ENCODE peak calls at places on chromosomes 13 and 19, in five cellular contexts. J is H1, V is K562, O is GM12878, N is HCT116. X is an unnamed sample.
A peak's percentile ranks its signal among the peaks of the same experiment; 100 is the strongest.

GRCh38 chr19:30071871-30072270 is 129.8 kb downstream of the URI1 start:
- DNase-seq in N (no peak), O (no peak), V (no peak), J (no peak), X (no peak)

GRCh38 chr13:33072282-33072681 is 56.1 kb downstream of the KL start:
- DNase-seq in N (no peak), J (no peak), V (no peak), O (no peak), X (no peak)

GRCh38 chr13:63774133-63774532 is 2358.5 kb upstream of the PCDH20 start:
- DNase-seq in J (no peak), O (no peak), V (no peak), N (no peak), X (no peak)

GRCh38 chr19:48061401-48062344 is 17.8 kb upstream of the CABP5 start:
- DNase-seq in J (peak; percentile 9), N (no peak), V (no peak), O (no peak), X (no peak)

GRCh38 chr19:14369399-14370168 is 11.7 kb upstream of the ADGRE5 start:
- DNase-seq in J (no peak), V (peak; percentile 31), N (no peak), O (no peak), X (no peak)

GRCh38 chr19:57830071-57830602 is at the start of gene ZNF587B:
- DNase-seq in N (peak; percentile 36), J (peak; percentile 77), O (no peak), V (peak; percentile 32), X (peak; percentile 47)

GRCh38 chr19:29672933-29673336 is 7.7 kb downstream of the PLEKHF1 start:
- DNase-seq in J (no peak), O (peak; percentile 69), V (no peak), N (no peak), X (no peak)

GRCh38 chr13:96734499-96734898 is 259.8 kb downstream of the OXGR1 start:
- DNase-seq in V (no peak), J (no peak), N (no peak), O (no peak), X (no peak)

GRCh38 chr13:47896111-47896510 is 105.0 kb downstream of the SUCLA2 start:
- DNase-seq in J (no peak), N (no peak), O (no peak), V (no peak), X (no peak)

GRCh38 chr13:36709136-36709895 is 35.5 kb downstream of the SERTM1 start:
- DNase-seq in V (no peak), J (no peak), N (no peak), O (no peak), X (no peak)

GRCh38 chr19:39194832-39195542 is 1.8 kb upstream of the NCCRP1 start:
- DNase-seq in O (no peak), N (no peak), V (no peak), J (no peak), X (no peak)

GRCh38 chr19:10510301-10510802 is 6.9 kb downstream of the S1PR5 start:
- DNase-seq in N (no peak), V (peak; percentile 70), J (no peak), O (no peak), X (peak; percentile 25)

GRCh38 chr19:13018037-13018914 is 23.0 kb downstream of the NFIX start:
- DNase-seq in J (no peak), O (no peak), V (peak; percentile 50), N (no peak), X (no peak)

GRCh38 chr19:18021121-18021755 is 13.3 kb downstream of the ARRDC2 start:
- DNase-seq in N (no peak), V (peak; percentile 79), O (no peak), J (no peak), X (no peak)

GRCh38 chr19:17156296-17156946 is 58.7 kb upstream of the USE1 start:
- DNase-seq in N (no peak), O (no peak), J (no peak), V (no peak), X (no peak)

GRCh38 chr13:51826606-51827005 is 18.4 kb downstream of the TMEM272 start:
- DNase-seq in J (no peak), O (no peak), V (no peak), N (no peak), X (no peak)

GRCh38 chr19:4909172-4909896 is at the start of gene UHRF1:
- DNase-seq in V (peak; percentile 94), J (no peak), O (no peak), N (no peak), X (peak; percentile 58)

GRCh38 chr19:18501832-18502231 is 20.0 kb downstream of the ELL start:
- DNase-seq in N (no peak), J (no peak), V (no peak), O (no peak), X (no peak)

GRCh38 chr13:101450749-101451130 is 1.7 kb upstream of the ITGBL1 start:
- DNase-seq in O (no peak), J (no peak), N (no peak), V (no peak), X (no peak)

GRCh38 chr13:99051768-99052455 is 74.0 kb upstream of the DOCK9 start:
- DNase-seq in V (no peak), O (no peak), J (no peak), N (no peak), X (no peak)

GRCh38 chr13:108902557-108903155 is 273.2 kb downstream of the MYO16 start:
- DNase-seq in O (no peak), V (no peak), N (no peak), J (no peak), X (no peak)

GRCh38 chr19:17073869-17074627 is 1.2 kb downstream of the HAUS8 start:
- DNase-seq in V (peak; percentile 43), O (no peak), J (no peak), N (no peak), X (no peak)

GRCh38 chr19:22622901-22623840 is 11.0 kb upstream of the ZNF492 start:
- DNase-seq in V (no peak), J (no peak), N (no peak), O (no peak), X (no peak)

GRCh38 chr19:18046066-18046718 is 38.2 kb downstream of the ARRDC2 start:
- DNase-seq in V (peak; percentile 42), O (no peak), N (peak; percentile 37), J (no peak), X (peak; percentile 31)

GRCh38 chr19:16386619-16387240 is 62.1 kb downstream of the KLF2 start:
- DNase-seq in O (no peak), N (peak; percentile 27), V (peak; percentile 66), J (peak; percentile 25), X (peak; percentile 32)

GRCh38 chr13:49560270-49561063 is 24.9 kb downstream of the RCBTB1 start:
- DNase-seq in N (no peak), V (no peak), O (no peak), J (no peak), X (peak; percentile 68)

GRCh38 chr13:93116809-93117208 is 109.8 kb upstream of the GPC6 start:
- DNase-seq in N (no peak), V (no peak), O (no peak), J (no peak), X (peak; percentile 4)

GRCh38 chr13:45627656-45628055 is 12.1 kb upstream of the ERICH6B start:
- DNase-seq in N (no peak), J (no peak), O (no peak), V (no peak), X (no peak)

GRCh38 chr13:45628094-45628493 is 12.6 kb upstream of the ERICH6B start:
- DNase-seq in O (no peak), J (no peak), N (no peak), V (no peak), X (no peak)

GRCh38 chr13:45626731-45627374 is 11.3 kb upstream of the ERICH6B start:
- DNase-seq in V (no peak), N (no peak), J (no peak), O (no peak), X (no peak)

DNA sequence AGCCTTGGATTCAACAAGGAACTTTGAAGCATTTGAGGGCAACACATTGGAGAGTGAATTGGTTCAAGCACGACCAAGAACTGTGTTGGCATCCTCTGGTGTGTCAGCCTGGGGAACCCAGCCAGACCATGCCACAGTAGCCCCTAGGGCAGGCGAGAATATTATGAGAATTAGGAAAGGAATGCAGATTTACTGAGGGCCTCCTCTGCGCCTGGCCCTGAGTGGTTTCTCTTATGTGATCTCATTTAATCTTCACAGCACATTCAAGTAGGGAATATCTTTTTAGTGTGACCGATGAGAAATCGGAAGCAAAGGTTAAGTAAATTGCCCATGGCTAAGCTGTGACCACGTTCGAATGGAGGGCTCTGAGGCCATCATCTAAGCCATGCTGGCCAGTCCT is 15.3 kb upstream of the ERICH6B start:
- DNase-seq in V (no peak), O (no peak), N (no peak), J (no peak), X (no peak)
- TF ChIP-seq JUND in V (no peak), O (no peak), N (no peak), J (no peak), X (no peak)

DNA sequence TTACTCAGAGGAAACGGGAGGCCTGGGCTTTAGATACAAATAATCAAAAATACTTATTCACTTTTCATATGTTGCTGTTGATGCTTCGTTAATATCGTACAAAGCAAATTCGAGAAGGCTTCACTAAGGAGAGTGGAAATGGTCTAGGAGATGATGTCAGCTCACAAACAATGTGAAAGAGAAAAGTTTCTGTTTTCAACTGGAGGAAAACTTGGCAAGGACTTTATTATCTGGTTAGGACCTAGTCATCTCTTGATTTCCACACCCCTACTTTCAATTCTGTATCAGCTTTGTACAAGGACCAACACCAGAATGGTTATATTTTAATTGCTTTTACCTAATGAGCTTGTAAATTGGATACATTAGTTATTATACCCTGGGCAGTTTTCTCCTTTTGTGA is 88.0 kb downstream of the SLC10A2 start:
- DNase-seq in N (no peak), O (no peak), J (no peak), V (no peak), X (no peak)
- TF ChIP-seq ATF3 in N (no peak), O (no peak), J (no peak), V (no peak), X (no peak)

DNA sequence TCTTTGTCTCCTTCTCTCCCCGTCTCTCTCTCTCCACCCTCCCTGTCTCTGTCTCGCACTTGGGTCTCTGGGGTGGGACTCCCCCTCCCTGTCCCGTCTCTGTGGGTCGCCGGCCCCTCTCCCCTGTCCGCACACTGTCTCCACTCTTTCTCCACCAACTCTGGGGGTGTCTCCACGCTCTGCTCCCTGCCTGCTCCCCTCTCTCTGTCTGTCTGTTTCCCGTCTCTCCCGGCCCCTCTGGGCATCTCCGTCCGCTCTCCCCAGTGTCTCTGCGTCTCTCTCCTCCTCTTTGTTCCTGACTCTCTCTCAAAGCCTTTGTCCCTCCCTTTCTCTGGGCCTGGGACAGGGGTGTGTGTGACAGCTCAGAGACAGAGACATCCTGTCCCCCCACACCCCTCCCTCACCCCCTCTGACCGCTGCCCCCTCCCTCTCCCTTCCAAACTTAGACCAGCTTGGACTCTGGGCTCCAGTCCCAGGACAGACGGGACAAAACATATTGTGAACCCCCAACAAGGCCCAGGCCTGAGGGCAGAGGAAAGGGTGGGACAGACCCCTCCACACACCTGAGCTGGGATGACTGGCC is 661 bp upstream of the SBK3 start:
- DNase-seq in J (no peak), O (no peak), N (no peak), V (no peak), X (peak; percentile 28)
- TF ChIP-seq JUND in J (no peak), O (no peak), N (no peak), V (no peak), X (no peak)

DNA sequence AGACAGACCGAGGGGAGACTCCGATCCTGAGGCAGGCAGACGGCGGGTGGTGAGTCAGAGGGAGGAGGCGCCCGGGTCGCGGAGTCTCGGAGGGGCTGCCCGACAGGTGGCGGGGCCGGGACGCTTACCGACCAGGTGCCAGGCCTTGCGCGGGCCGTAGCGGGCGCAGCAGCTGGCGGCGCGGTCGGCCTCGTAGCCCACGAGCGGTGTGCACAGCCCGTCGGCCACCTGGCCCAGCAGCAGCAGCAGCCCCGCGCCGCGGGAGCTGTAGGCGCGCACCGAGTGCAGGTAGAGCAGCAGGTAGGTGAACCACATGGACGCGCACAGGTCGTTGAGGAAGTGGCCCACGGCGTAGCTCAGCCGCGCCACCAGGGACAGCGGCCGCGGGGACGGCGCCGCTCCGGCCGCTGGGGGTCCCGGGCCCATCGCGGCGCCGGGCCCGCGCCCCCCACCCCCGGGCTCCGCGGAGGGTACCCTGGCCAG is 367 bp downstream of the MFSD12 start:
- DNase-seq in N (no peak), O (no peak), J (no peak), V (peak; percentile 74), X (no peak)
- TF ChIP-seq ATF3 in N (no peak), O (no peak), J (no peak), V (no peak), X (no peak)

X was measured in HepG2.